ENCODE peak calls at places on chromosomes 13 and 19, in nine cellular contexts. D, J, F, L, H, E, Z, O and A are unnamed samples.

GRCh38 chr19:14428882-14429416 is 4.2 kb upstream of the PKN1 start:
- DNase-seq in E (no peak), L (no peak), D (no peak), F (no peak), O (no peak), H (no peak), Z (no peak), J (no peak), A (no peak)

GRCh38 chr19:10226021-10226375 is 5.1 kb downstream of the S1PR2 start:
- DNase-seq in H (no peak), J (no peak), D (no peak), E (no peak), F (no peak), L (no peak), Z (no peak), O (no peak), A (no peak)

GRCh38 chr19:2290441-2291184 is 8.6 kb upstream of the PEAK3 start:
- DNase-seq in E (no peak), F (no peak), H (no peak), D (peak), Z (no peak), L (peak), O (no peak), J (no peak), A (no peak)

GRCh38 chr13:107834268-107834667 is 381.1 kb downstream of the LIG4 start:
- DNase-seq in H (no peak), L (peak), J (no peak), O (no peak), F (no peak), Z (no peak), E (no peak), D (no peak), A (no peak)

GRCh38 chr19:47172666-47173455 is 42.2 kb downstream of the SAE1 start:
- DNase-seq in F (no peak), L (no peak), E (no peak), J (no peak), D (no peak), O (no peak), Z (no peak), H (no peak), A (no peak)

GRCh38 chr19:3687393-3687773 is 12.9 kb downstream of the PIP5K1C start:
- DNase-seq in H (peak), O (no peak), J (no peak), L (no peak), F (no peak), D (no peak), Z (no peak), E (no peak), A (no peak)

GRCh38 chr13:113671066-113672001 is 4.3 kb downstream of the GRK1 start:
- DNase-seq in D (no peak), J (no peak), L (no peak), Z (no peak), O (no peak), F (no peak), E (no peak), H (no peak), A (peak)

GRCh38 chr13:21528616-21529015 is 69.5 kb upstream of the ZDHHC20 start:
- DNase-seq in D (no peak), L (peak), O (no peak), Z (no peak), E (no peak), H (no peak), F (no peak), J (no peak), A (no peak)

GRCh38 chr19:40530091-40530901 is 46.4 kb upstream of the SHKBP1 start:
- DNase-seq in O (peak), J (no peak), F (no peak), D (peak), L (peak), H (no peak), E (peak), Z (peak), A (no peak)

GRCh38 chr13:42277618-42278276 is 5.8 kb downstream of the AKAP11 start:
- DNase-seq in E (no peak), Z (no peak), L (peak), O (no peak), J (no peak), H (no peak), F (no peak), D (no peak), A (no peak)

GRCh38 chr19:31501427-31502195 is 152.4 kb upstream of the TSHZ3 start:
- DNase-seq in E (no peak), O (no peak), H (no peak), L (no peak), F (no peak), Z (no peak), D (no peak), J (no peak), A (no peak)

GRCh38 chr19:771332-771785 is 20.4 kb downstream of the MISP start:
- DNase-seq in E (no peak), Z (peak), H (no peak), L (peak), D (no peak), F (no peak), O (peak), J (no peak), A (no peak)

GRCh38 chr19:3142292-3142670 is 6.4 kb downstream of the GNA15 start:
- DNase-seq in F (no peak), J (no peak), L (peak), O (no peak), Z (peak), H (no peak), D (no peak), E (no peak), A (peak)

GRCh38 chr19:31539386-31539785 is 190.2 kb upstream of the TSHZ3 start:
- DNase-seq in J (no peak), O (no peak), H (no peak), F (no peak), D (no peak), E (no peak), L (no peak), Z (no peak), A (no peak)

GRCh38 chr13:23563085-23563484 is 7.1 kb upstream of the TNFRSF19 start:
- DNase-seq in L (no peak), H (no peak), Z (no peak), E (no peak), J (no peak), O (no peak), F (no peak), D (no peak), A (no peak)

GRCh38 chr19:10800488-10800887 is 35.5 kb downstream of the TMED1 start:
- DNase-seq in F (no peak), L (no peak), Z (peak), H (no peak), J (no peak), E (no peak), D (no peak), O (no peak), A (no peak)

GRCh38 chr19:2782357-2782935 is 627 bp downstream of the SGTA start:
- DNase-seq in D (no peak), J (no peak), F (no peak), Z (no peak), O (no peak), H (no peak), E (no peak), L (peak), A (no peak)

GRCh38 chr13:57946361-57946760 is 314.8 kb downstream of the PCDH17 start:
- DNase-seq in J (no peak), H (no peak), L (no peak), E (no peak), Z (no peak), D (no peak), F (no peak), O (no peak), A (no peak)